ENCODE peak calls at places on chromosomes 16 and 17, in eight cellular contexts. One of them, this sample, is unnamed.

GRCh38 chr16:12271006-12271405 is 294.5 kb downstream of the SNX29 start:
- DNase-seq in HepG2: peak
- DNase-seq in OCI-LY7: peak
- DNase-seq in left ventricle myocardium inferior: no peak
- DNase-seq in tibial nerve: no peak
- DNase-seq in thoracic aorta: no peak
- DNase-seq in fibroblast of lung: peak
- DNase-seq in aorta: no peak
- DNase-seq in this sample: no peak

GRCh38 chr16:58475220-58475619 is 24.7 kb upstream of the NDRG4 start:
- DNase-seq in HepG2: no peak
- DNase-seq in OCI-LY7: no peak
- DNase-seq in left ventricle myocardium inferior: no peak
- DNase-seq in tibial nerve: no peak
- DNase-seq in thoracic aorta: no peak
- DNase-seq in fibroblast of lung: no peak
- DNase-seq in aorta: no peak
- DNase-seq in this sample: no peak

GRCh38 chr17:83064021-83064731 is 15.2 kb upstream of the METRNL start:
- DNase-seq in HepG2: no peak
- DNase-seq in OCI-LY7: no peak
- DNase-seq in left ventricle myocardium inferior: no peak
- DNase-seq in tibial nerve: no peak
- DNase-seq in thoracic aorta: no peak
- DNase-seq in fibroblast of lung: no peak
- DNase-seq in aorta: peak
- DNase-seq in this sample: peak

GRCh38 chr17:60817187-60817586 is 139.5 kb downstream of the BCAS3 start:
- DNase-seq in HepG2: no peak
- DNase-seq in OCI-LY7: no peak
- DNase-seq in left ventricle myocardium inferior: no peak
- DNase-seq in tibial nerve: no peak
- DNase-seq in thoracic aorta: no peak
- DNase-seq in fibroblast of lung: peak
- DNase-seq in aorta: no peak
- DNase-seq in this sample: no peak

GRCh38 chr17:12021604-12022003 is 927 bp downstream of the MAP2K4 start:
- DNase-seq in HepG2: no peak
- DNase-seq in OCI-LY7: peak
- DNase-seq in left ventricle myocardium inferior: no peak
- DNase-seq in tibial nerve: no peak
- DNase-seq in thoracic aorta: no peak
- DNase-seq in fibroblast of lung: no peak
- DNase-seq in aorta: no peak
- DNase-seq in this sample: no peak

GRCh38 chr17:57536789-57537523 is 208.1 kb downstream of the CCDC182 start:
- DNase-seq in HepG2: no peak
- DNase-seq in OCI-LY7: no peak
- DNase-seq in left ventricle myocardium inferior: no peak
- DNase-seq in tibial nerve: no peak
- DNase-seq in thoracic aorta: no peak
- DNase-seq in fibroblast of lung: no peak
- DNase-seq in aorta: no peak
- DNase-seq in this sample: no peak

GRCh38 chr17:16215965-16216316 is 607 bp upstream of the NCOR1 start:
- DNase-seq in HepG2: peak
- DNase-seq in OCI-LY7: peak
- DNase-seq in left ventricle myocardium inferior: no peak
- DNase-seq in tibial nerve: peak
- DNase-seq in thoracic aorta: no peak
- DNase-seq in fibroblast of lung: no peak
- DNase-seq in aorta: no peak
- DNase-seq in this sample: no peak

GRCh38 chr17:77707546-77707945 is 251.0 kb upstream of the TNRC6C start:
- DNase-seq in HepG2: no peak
- DNase-seq in OCI-LY7: no peak
- DNase-seq in left ventricle myocardium inferior: no peak
- DNase-seq in tibial nerve: no peak
- DNase-seq in thoracic aorta: no peak
- DNase-seq in fibroblast of lung: no peak
- DNase-seq in aorta: no peak
- DNase-seq in this sample: no peak

GRCh38 chr16:67021321-67021720 is 7.6 kb upstream of the CBFB start:
- DNase-seq in HepG2: no peak
- DNase-seq in OCI-LY7: peak
- DNase-seq in left ventricle myocardium inferior: no peak
- DNase-seq in tibial nerve: no peak
- DNase-seq in thoracic aorta: no peak
- DNase-seq in fibroblast of lung: no peak
- DNase-seq in aorta: no peak
- DNase-seq in this sample: peak

GRCh38 chr17:57357830-57358426 is 101.6 kb downstream of the MSI2 start:
- DNase-seq in HepG2: no peak
- DNase-seq in OCI-LY7: peak
- DNase-seq in left ventricle myocardium inferior: no peak
- DNase-seq in tibial nerve: no peak
- DNase-seq in thoracic aorta: no peak
- DNase-seq in fibroblast of lung: no peak
- DNase-seq in aorta: no peak
- DNase-seq in this sample: no peak

GRCh38 chr16:25031441-25032307 is 16.5 kb upstream of the ARHGAP17 start:
- DNase-seq in HepG2: peak
- DNase-seq in OCI-LY7: peak
- DNase-seq in left ventricle myocardium inferior: peak
- DNase-seq in tibial nerve: peak
- DNase-seq in thoracic aorta: peak
- DNase-seq in fibroblast of lung: peak
- DNase-seq in aorta: peak
- DNase-seq in this sample: peak

GRCh38 chr17:2004435-2004952 is 20.6 kb downstream of the RTN4RL1 start:
- DNase-seq in HepG2: no peak
- DNase-seq in OCI-LY7: no peak
- DNase-seq in left ventricle myocardium inferior: no peak
- DNase-seq in tibial nerve: no peak
- DNase-seq in thoracic aorta: no peak
- DNase-seq in fibroblast of lung: no peak
- DNase-seq in aorta: no peak
- DNase-seq in this sample: no peak

GRCh38 chr16:580946-581498 is 8.8 kb upstream of the RAB40C start:
- DNase-seq in HepG2: no peak
- DNase-seq in OCI-LY7: no peak
- DNase-seq in left ventricle myocardium inferior: no peak
- DNase-seq in tibial nerve: no peak
- DNase-seq in thoracic aorta: no peak
- DNase-seq in fibroblast of lung: no peak
- DNase-seq in aorta: no peak
- DNase-seq in this sample: no peak

GRCh38 chr17:12431188-12431587 is 234.5 kb upstream of the MYOCD start:
- DNase-seq in HepG2: no peak
- DNase-seq in OCI-LY7: peak
- DNase-seq in left ventricle myocardium inferior: no peak
- DNase-seq in tibial nerve: no peak
- DNase-seq in thoracic aorta: no peak
- DNase-seq in fibroblast of lung: no peak
- DNase-seq in aorta: no peak
- DNase-seq in this sample: no peak

GRCh38 chr17:27895110-27895895 is 2.1 kb upstream of the LYRM9 start:
- DNase-seq in HepG2: no peak
- DNase-seq in OCI-LY7: no peak
- DNase-seq in left ventricle myocardium inferior: no peak
- DNase-seq in tibial nerve: no peak
- DNase-seq in thoracic aorta: no peak
- DNase-seq in fibroblast of lung: no peak
- DNase-seq in aorta: no peak
- DNase-seq in this sample: no peak

GRCh38 chr17:27892542-27892865 is 661 bp downstream of the LYRM9 start:
- DNase-seq in HepG2: no peak
- DNase-seq in OCI-LY7: no peak
- DNase-seq in left ventricle myocardium inferior: no peak
- DNase-seq in tibial nerve: no peak
- DNase-seq in thoracic aorta: no peak
- DNase-seq in fibroblast of lung: no peak
- DNase-seq in aorta: no peak
- DNase-seq in this sample: no peak

GRCh38 chr17:27895940-27896535 is 2.9 kb upstream of the LYRM9 start:
- DNase-seq in HepG2: no peak
- DNase-seq in OCI-LY7: no peak
- DNase-seq in left ventricle myocardium inferior: no peak
- DNase-seq in tibial nerve: no peak
- DNase-seq in thoracic aorta: no peak
- DNase-seq in fibroblast of lung: no peak
- DNase-seq in aorta: no peak
- DNase-seq in this sample: no peak

GRCh38 chr17:27892866-27893769 is at the start of gene LYRM9:
- DNase-seq in HepG2: peak
- DNase-seq in OCI-LY7: peak
- DNase-seq in left ventricle myocardium inferior: peak
- DNase-seq in tibial nerve: peak
- DNase-seq in thoracic aorta: peak
- DNase-seq in fibroblast of lung: peak
- DNase-seq in aorta: peak
- DNase-seq in this sample: peak

DNA sequence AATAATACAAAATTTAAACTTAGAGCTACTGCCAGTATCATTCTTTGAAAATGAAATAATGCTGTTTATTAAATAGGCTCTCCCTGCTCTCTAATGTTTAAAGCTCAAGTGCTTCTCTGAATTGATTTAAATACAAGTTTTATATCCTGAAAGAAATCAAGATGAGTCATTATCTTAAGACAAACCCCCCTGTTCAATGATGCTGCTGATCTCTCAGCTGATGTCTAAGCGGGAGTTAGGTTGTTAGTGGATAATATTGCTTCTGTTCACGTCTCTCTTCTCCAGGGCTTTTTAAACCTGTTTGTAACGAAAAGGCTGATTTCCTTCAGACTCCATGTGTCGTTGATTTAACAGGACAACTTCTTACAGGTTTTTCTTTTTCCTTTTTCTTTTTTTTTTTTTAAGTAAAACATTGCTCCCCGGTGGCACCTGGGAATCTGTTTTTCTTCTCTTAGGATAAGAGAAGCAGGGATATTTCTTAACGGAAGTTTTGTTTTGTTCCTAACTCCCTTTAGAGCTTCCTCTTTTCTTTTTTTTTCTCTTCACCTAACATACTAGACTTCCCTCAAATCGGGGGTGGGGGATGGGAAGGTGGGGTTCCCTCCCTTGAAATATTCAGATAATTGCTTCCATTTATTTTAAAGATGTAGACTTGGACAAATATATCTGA is 804 bp upstream of the LYRM9 start:
- DNase-seq in HepG2: no peak
- DNase-seq in OCI-LY7: no peak
- DNase-seq in left ventricle myocardium inferior: no peak
- DNase-seq in tibial nerve: no peak
- DNase-seq in thoracic aorta: no peak
- DNase-seq in fibroblast of lung: no peak
- DNase-seq in aorta: no peak
- DNase-seq in this sample: no peak
- H3K4me3 ChIP-seq in HepG2: no peak
- H3K4me3 ChIP-seq in OCI-LY7: no peak
- H3K4me3 ChIP-seq in left ventricle myocardium inferior: peak
- H3K4me3 ChIP-seq in tibial nerve: peak
- H3K4me3 ChIP-seq in thoracic aorta: peak
- H3K4me3 ChIP-seq in fibroblast of lung: no peak
- H3K4me3 ChIP-seq in aorta: no peak
- H3K4me3 ChIP-seq in this sample: peak

GRCh38 chr16:70686376-70687171 is 721 bp upstream of the MTSS2 start:
- DNase-seq in HepG2: no peak
- DNase-seq in OCI-LY7: no peak
- DNase-seq in left ventricle myocardium inferior: no peak
- DNase-seq in tibial nerve: no peak
- DNase-seq in thoracic aorta: no peak
- DNase-seq in fibroblast of lung: no peak
- DNase-seq in aorta: peak
- DNase-seq in this sample: no peak
- H3K4me3 ChIP-seq in HepG2: peak
- H3K4me3 ChIP-seq in OCI-LY7: no peak
- H3K4me3 ChIP-seq in left ventricle myocardium inferior: peak
- H3K4me3 ChIP-seq in tibial nerve: peak
- H3K4me3 ChIP-seq in thoracic aorta: peak
- H3K4me3 ChIP-seq in fibroblast of lung: peak
- H3K4me3 ChIP-seq in aorta: peak
- H3K4me3 ChIP-seq in this sample: peak

DNA sequence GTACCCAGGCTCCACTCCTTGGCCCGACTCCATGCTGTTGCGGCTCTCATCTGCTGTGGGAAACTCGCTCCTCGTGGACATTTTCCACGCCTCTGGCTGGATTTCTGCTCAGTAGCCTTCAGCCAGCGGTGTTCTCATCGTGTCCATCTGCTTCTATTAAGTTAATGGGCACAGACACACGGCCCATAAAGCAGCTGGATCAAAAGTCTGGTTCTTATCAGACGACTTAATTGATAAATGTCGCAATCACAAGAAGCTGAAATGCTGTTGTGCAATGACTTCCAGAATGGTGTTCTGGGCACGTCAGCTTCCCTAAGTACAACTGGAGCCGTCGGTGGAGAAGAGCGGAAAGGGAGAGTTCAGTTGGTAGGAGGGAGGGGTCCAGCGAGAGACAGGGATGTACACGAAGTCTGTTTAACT is 211.7 kb upstream of the CHMP6 start:
- DNase-seq in HepG2: no peak
- DNase-seq in OCI-LY7: no peak
- DNase-seq in left ventricle myocardium inferior: no peak
- DNase-seq in tibial nerve: peak
- DNase-seq in thoracic aorta: no peak
- DNase-seq in fibroblast of lung: peak
- DNase-seq in aorta: no peak
- DNase-seq in this sample: peak
- H3K4me3 ChIP-seq in HepG2: no peak
- H3K4me3 ChIP-seq in OCI-LY7: peak
- H3K4me3 ChIP-seq in left ventricle myocardium inferior: no peak
- H3K4me3 ChIP-seq in tibial nerve: no peak
- H3K4me3 ChIP-seq in thoracic aorta: no peak
- H3K4me3 ChIP-seq in fibroblast of lung: no peak
- H3K4me3 ChIP-seq in aorta: no peak
- H3K4me3 ChIP-seq in this sample: no peak

GRCh38 chr17:5234645-5235576 is at the start of gene SCIMP:
- DNase-seq in HepG2: no peak
- DNase-seq in OCI-LY7: peak
- DNase-seq in left ventricle myocardium inferior: peak
- DNase-seq in tibial nerve: peak
- DNase-seq in thoracic aorta: no peak
- DNase-seq in fibroblast of lung: no peak
- DNase-seq in aorta: peak
- DNase-seq in this sample: peak

GRCh38 chr17:5237541-5238016 is 2.9 kb upstream of the SCIMP start:
- DNase-seq in HepG2: peak
- DNase-seq in OCI-LY7: peak
- DNase-seq in left ventricle myocardium inferior: peak
- DNase-seq in tibial nerve: peak
- DNase-seq in thoracic aorta: no peak
- DNase-seq in fibroblast of lung: peak
- DNase-seq in aorta: peak
- DNase-seq in this sample: no peak

GRCh38 chr17:5241861-5242671 is 7.4 kb upstream of the SCIMP start:
- DNase-seq in HepG2: no peak
- DNase-seq in OCI-LY7: peak
- DNase-seq in left ventricle myocardium inferior: no peak
- DNase-seq in tibial nerve: no peak
- DNase-seq in thoracic aorta: no peak
- DNase-seq in fibroblast of lung: no peak
- DNase-seq in aorta: no peak
- DNase-seq in this sample: no peak

GRCh38 chr17:5236871-5237540 is 2.3 kb upstream of the SCIMP start:
- DNase-seq in HepG2: no peak
- DNase-seq in OCI-LY7: no peak
- DNase-seq in left ventricle myocardium inferior: no peak
- DNase-seq in tibial nerve: no peak
- DNase-seq in thoracic aorta: no peak
- DNase-seq in fibroblast of lung: no peak
- DNase-seq in aorta: no peak
- DNase-seq in this sample: no peak

GRCh38 chr17:5238333-5238732 is 3.7 kb upstream of the SCIMP start:
- DNase-seq in HepG2: no peak
- DNase-seq in OCI-LY7: peak
- DNase-seq in left ventricle myocardium inferior: no peak
- DNase-seq in tibial nerve: no peak
- DNase-seq in thoracic aorta: no peak
- DNase-seq in fibroblast of lung: no peak
- DNase-seq in aorta: no peak
- DNase-seq in this sample: no peak
- H3K4me3 ChIP-seq in HepG2: no peak
- H3K4me3 ChIP-seq in OCI-LY7: no peak
- H3K4me3 ChIP-seq in left ventricle myocardium inferior: no peak
- H3K4me3 ChIP-seq in tibial nerve: no peak
- H3K4me3 ChIP-seq in thoracic aorta: no peak
- H3K4me3 ChIP-seq in fibroblast of lung: no peak
- H3K4me3 ChIP-seq in aorta: no peak
- H3K4me3 ChIP-seq in this sample: no peak